ENCODE peak calls at places on chromosome 12, in nine cellular contexts. V is NCI-H524 treated with DMSO at 0.1 percent for 48 hours; J is fibroblast of lung; O is HFF-Myc; Q is iPS-NIHi11; K is stimulated activated CD8-positive, alpha-beta memory T cell treated with anti-CD3 and anti-CD28 coated beads, Interleukin-4, amount 100 ng/mL, for 4 hours; R is activated effector memory CD4-positive, alpha-beta T cell treated with anti-CD3 and anti-CD28 coated beads, Interleukin-2, amount 50 U/mL, for 16 hours; E is amniotic stem cell; F is GM04504. G is an unnamed sample.

GRCh38 chr12:120649442-120650248 is 9.2 kb downstream of the CABP1 start:
- DNase-seq in V (peak), J (no peak), O (no peak), Q (no peak), K (no peak), R (no peak), E (no peak), F (no peak), G (no peak)

GRCh38 chr12:95908573-95908972 is 33.8 kb downstream of the CCDC38 start:
- DNase-seq in V (no peak), J (peak), O (no peak), Q (no peak), K (no peak), R (no peak), E (no peak), F (peak), G (no peak)

GRCh38 chr12:913919-914718 is 35.4 kb downstream of the RAD52 start:
- DNase-seq in V (no peak), J (peak), O (no peak), Q (no peak), K (no peak), R (no peak), E (peak), F (peak), G (no peak)

GRCh38 chr12:91777268-91777997 is 368.2 kb downstream of the BTG1 start:
- DNase-seq in V (no peak), J (no peak), O (no peak), Q (no peak), K (no peak), R (no peak), E (no peak), F (no peak), G (no peak)

GRCh38 chr12:4242595-4242994 is 31.0 kb upstream of the CCND2 start:
- DNase-seq in V (no peak), J (no peak), O (no peak), Q (no peak), K (no peak), R (no peak), E (no peak), F (no peak), G (no peak)

GRCh38 chr12:102849722-102850447 is 67.2 kb downstream of the PAH start:
- DNase-seq in V (no peak), J (no peak), O (no peak), Q (no peak), K (no peak), R (no peak), E (no peak), F (no peak), G (no peak)

GRCh38 chr12:76284816-76285750 is 63.1 kb downstream of the BBS10 start:
- DNase-seq in V (no peak), J (peak), O (no peak), Q (no peak), K (no peak), R (no peak), E (no peak), F (no peak), G (no peak)

GRCh38 chr12:132837693-132838463 is 9.2 kb upstream of the GOLGA3 start:
- DNase-seq in V (no peak), J (peak), O (no peak), Q (no peak), K (no peak), R (no peak), E (no peak), F (no peak), G (no peak)

GRCh38 chr12:14961466-14962155 is at the start of gene ARHGDIB:
- DNase-seq in V (no peak), J (no peak), O (no peak), Q (no peak), K (peak), R (peak), E (no peak), F (no peak), G (no peak)

GRCh38 chr12:3313066-3313465 is 177.9 kb upstream of the PRMT8 start:
- DNase-seq in V (no peak), J (peak), O (no peak), Q (no peak), K (no peak), R (no peak), E (peak), F (peak), G (no peak)

GRCh38 chr12:121326996-121327674 is 25.1 kb downstream of the ANAPC5 start:
- DNase-seq in V (no peak), J (no peak), O (no peak), Q (no peak), K (no peak), R (no peak), E (no peak), F (no peak), G (no peak)

GRCh38 chr12:124819525-124819924 is 44.1 kb downstream of the SCARB1 start:
- DNase-seq in V (no peak), J (no peak), O (no peak), Q (no peak), K (no peak), R (no peak), E (no peak), F (no peak), G (no peak)

GRCh38 chr12:67813509-67813908 is 165.0 kb downstream of the DYRK2 start:
- DNase-seq in V (no peak), J (peak), O (no peak), Q (no peak), K (no peak), R (no peak), E (no peak), F (no peak), G (no peak)

GRCh38 chr12:31323466-31324115 is 2.4 kb downstream of the SINHCAF start:
- DNase-seq in V (no peak), J (peak), O (no peak), Q (no peak), K (peak), R (peak), E (no peak), F (no peak), G (no peak)

GRCh38 chr12:130780880-130781575 is 58.0 kb downstream of the STX2 start:
- DNase-seq in V (no peak), J (no peak), O (no peak), Q (no peak), K (no peak), R (no peak), E (no peak), F (no peak), G (no peak)

GRCh38 chr12:29103539-29103974 is 45.5 kb upstream of the FAR2 start:
- DNase-seq in V (no peak), J (no peak), O (no peak), Q (no peak), K (no peak), R (peak), E (no peak), F (no peak), G (no peak)

GRCh38 chr12:16726879-16727278 is 120.9 kb upstream of the LMO3 start:
- DNase-seq in V (no peak), J (no peak), O (no peak), Q (peak), K (no peak), R (no peak), E (no peak), F (no peak), G (no peak)

GRCh38 chr12:125453751-125454150 is 388.5 kb downstream of the AACS start:
- DNase-seq in V (no peak), J (no peak), O (no peak), Q (no peak), K (no peak), R (no peak), E (no peak), F (no peak), G (no peak)

GRCh38 chr12:70469221-70469820 is 103.2 kb downstream of the KCNMB4 start:
- DNase-seq in V (no peak), J (no peak), O (no peak), Q (no peak), K (no peak), R (no peak), E (no peak), F (no peak), G (no peak)